ENCODE peak calls at places on chromosomes 12 and 14, in nine cellular contexts. One of them, this sample, is unnamed.

GRCh38 chr12:56086608-56087007 is 6.6 kb downstream of the ERBB3 start:
- DNase-seq in K562: no peak
- DNase-seq in ELR: no peak
- DNase-seq in HTR-8/SVneo: no peak
- DNase-seq in amniotic stem cell: no peak
- DNase-seq in NCI-H748 treated with DMSO at 0.1 percent for 48 hours: no peak
- DNase-seq in B cell: no peak
- DNase-seq in cerebellum: no peak
- DNase-seq in stimulated activated CD4-positive, alpha-beta T cell treated with anti-CD3 and anti-CD28 coated beads, Interleukin-2, amount 100 ng/mL, for 24 hours: no peak
- DNase-seq in this sample: no peak

GRCh38 chr12:10169094-10169493 is 2.8 kb downstream of the OLR1 start:
- DNase-seq in amniotic stem cell: no peak
- DNase-seq in B cell: no peak
- DNase-seq in ELR: peak; percentile 37
- DNase-seq in K562: no peak
- DNase-seq in NCI-H748 treated with DMSO at 0.1 percent for 48 hours: no peak
- DNase-seq in HTR-8/SVneo: no peak
- DNase-seq in stimulated activated CD4-positive, alpha-beta T cell treated with anti-CD3 and anti-CD28 coated beads, Interleukin-2, amount 100 ng/mL, for 24 hours: no peak
- DNase-seq in cerebellum: no peak
- DNase-seq in this sample: no peak

GRCh38 chr12:48831257-48831656 is 13.0 kb downstream of the CACNB3 start:
- DNase-seq in amniotic stem cell: no peak
- DNase-seq in stimulated activated CD4-positive, alpha-beta T cell treated with anti-CD3 and anti-CD28 coated beads, Interleukin-2, amount 100 ng/mL, for 24 hours: no peak
- DNase-seq in ELR: no peak
- DNase-seq in NCI-H748 treated with DMSO at 0.1 percent for 48 hours: no peak
- DNase-seq in cerebellum: no peak
- DNase-seq in HTR-8/SVneo: no peak
- DNase-seq in K562: no peak
- DNase-seq in B cell: no peak
- DNase-seq in this sample: no peak

GRCh38 chr12:123085730-123086487 is 65.0 kb downstream of the PITPNM2 start:
- DNase-seq in NCI-H748 treated with DMSO at 0.1 percent for 48 hours: no peak
- DNase-seq in stimulated activated CD4-positive, alpha-beta T cell treated with anti-CD3 and anti-CD28 coated beads, Interleukin-2, amount 100 ng/mL, for 24 hours: no peak
- DNase-seq in cerebellum: peak; percentile 68
- DNase-seq in K562: no peak
- DNase-seq in ELR: peak; percentile 82
- DNase-seq in HTR-8/SVneo: peak; percentile 62
- DNase-seq in B cell: no peak
- DNase-seq in amniotic stem cell: no peak
- DNase-seq in this sample: no peak

GRCh38 chr14:98715054-98715453 is 556.9 kb downstream of the BCL11B start:
- DNase-seq in B cell: no peak
- DNase-seq in amniotic stem cell: no peak
- DNase-seq in stimulated activated CD4-positive, alpha-beta T cell treated with anti-CD3 and anti-CD28 coated beads, Interleukin-2, amount 100 ng/mL, for 24 hours: no peak
- DNase-seq in K562: no peak
- DNase-seq in HTR-8/SVneo: no peak
- DNase-seq in ELR: no peak
- DNase-seq in cerebellum: no peak
- DNase-seq in NCI-H748 treated with DMSO at 0.1 percent for 48 hours: no peak
- DNase-seq in this sample: no peak

GRCh38 chr12:62259311-62259992 is 752 bp upstream of the USP15 start:
- DNase-seq in NCI-H748 treated with DMSO at 0.1 percent for 48 hours: peak; percentile 73
- DNase-seq in cerebellum: peak; percentile 11
- DNase-seq in HTR-8/SVneo: no peak
- DNase-seq in K562: no peak
- DNase-seq in amniotic stem cell: no peak
- DNase-seq in B cell: peak; percentile 6
- DNase-seq in stimulated activated CD4-positive, alpha-beta T cell treated with anti-CD3 and anti-CD28 coated beads, Interleukin-2, amount 100 ng/mL, for 24 hours: no peak
- DNase-seq in ELR: peak; percentile 20
- DNase-seq in this sample: peak; percentile 1

GRCh38 chr12:55009171-55009570 is 10.6 kb upstream of the NEUROD4 start:
- DNase-seq in cerebellum: no peak
- DNase-seq in stimulated activated CD4-positive, alpha-beta T cell treated with anti-CD3 and anti-CD28 coated beads, Interleukin-2, amount 100 ng/mL, for 24 hours: no peak
- DNase-seq in HTR-8/SVneo: no peak
- DNase-seq in amniotic stem cell: no peak
- DNase-seq in K562: no peak
- DNase-seq in ELR: no peak
- DNase-seq in NCI-H748 treated with DMSO at 0.1 percent for 48 hours: no peak
- DNase-seq in B cell: no peak
- DNase-seq in this sample: no peak

GRCh38 chr14:88023658-88024187 is 18.8 kb downstream of the GPR65 start:
- DNase-seq in K562: no peak
- DNase-seq in cerebellum: no peak
- DNase-seq in B cell: no peak
- DNase-seq in HTR-8/SVneo: no peak
- DNase-seq in stimulated activated CD4-positive, alpha-beta T cell treated with anti-CD3 and anti-CD28 coated beads, Interleukin-2, amount 100 ng/mL, for 24 hours: no peak
- DNase-seq in NCI-H748 treated with DMSO at 0.1 percent for 48 hours: no peak
- DNase-seq in amniotic stem cell: no peak
- DNase-seq in ELR: no peak
- DNase-seq in this sample: no peak

GRCh38 chr12:123973552-123974341 is 732 bp downstream of the ZNF664 start:
- DNase-seq in ELR: peak; percentile 49
- DNase-seq in HTR-8/SVneo: peak; percentile 12
- DNase-seq in cerebellum: peak; percentile 35
- DNase-seq in K562: no peak
- DNase-seq in B cell: no peak
- DNase-seq in NCI-H748 treated with DMSO at 0.1 percent for 48 hours: peak; percentile 43
- DNase-seq in stimulated activated CD4-positive, alpha-beta T cell treated with anti-CD3 and anti-CD28 coated beads, Interleukin-2, amount 100 ng/mL, for 24 hours: peak; percentile 28
- DNase-seq in amniotic stem cell: no peak
- DNase-seq in this sample: peak; percentile 63

GRCh38 chr14:104876251-104876699 is 11.2 kb downstream of the CEP170B start:
- DNase-seq in NCI-H748 treated with DMSO at 0.1 percent for 48 hours: no peak
- DNase-seq in K562: peak; percentile 86
- DNase-seq in B cell: no peak
- DNase-seq in cerebellum: no peak
- DNase-seq in HTR-8/SVneo: no peak
- DNase-seq in ELR: peak; percentile 63
- DNase-seq in stimulated activated CD4-positive, alpha-beta T cell treated with anti-CD3 and anti-CD28 coated beads, Interleukin-2, amount 100 ng/mL, for 24 hours: peak; percentile 34
- DNase-seq in amniotic stem cell: no peak
- DNase-seq in this sample: peak; percentile 55

GRCh38 chr12:26374934-26375333 is 179.6 kb downstream of the SSPN start:
- DNase-seq in amniotic stem cell: no peak
- DNase-seq in cerebellum: no peak
- DNase-seq in B cell: no peak
- DNase-seq in NCI-H748 treated with DMSO at 0.1 percent for 48 hours: no peak
- DNase-seq in HTR-8/SVneo: no peak
- DNase-seq in stimulated activated CD4-positive, alpha-beta T cell treated with anti-CD3 and anti-CD28 coated beads, Interleukin-2, amount 100 ng/mL, for 24 hours: no peak
- DNase-seq in K562: no peak
- DNase-seq in ELR: no peak
- DNase-seq in this sample: no peak

GRCh38 chr12:112979281-112979680 is 962 bp downstream of the OAS2 start:
- DNase-seq in NCI-H748 treated with DMSO at 0.1 percent for 48 hours: no peak
- DNase-seq in B cell: no peak
- DNase-seq in ELR: peak; percentile 19
- DNase-seq in amniotic stem cell: no peak
- DNase-seq in cerebellum: no peak
- DNase-seq in HTR-8/SVneo: no peak
- DNase-seq in K562: no peak
- DNase-seq in stimulated activated CD4-positive, alpha-beta T cell treated with anti-CD3 and anti-CD28 coated beads, Interleukin-2, amount 100 ng/mL, for 24 hours: peak; percentile 48
- DNase-seq in this sample: no peak

GRCh38 chr14:100680439-100681051 is 46.1 kb upstream of the DLK1 start:
- DNase-seq in K562: peak; percentile 74
- DNase-seq in cerebellum: no peak
- DNase-seq in stimulated activated CD4-positive, alpha-beta T cell treated with anti-CD3 and anti-CD28 coated beads, Interleukin-2, amount 100 ng/mL, for 24 hours: no peak
- DNase-seq in ELR: peak; percentile 34
- DNase-seq in B cell: no peak
- DNase-seq in HTR-8/SVneo: no peak
- DNase-seq in amniotic stem cell: no peak
- DNase-seq in NCI-H748 treated with DMSO at 0.1 percent for 48 hours: no peak
- DNase-seq in this sample: no peak

GRCh38 chr12:10067259-10067658 is 31.5 kb downstream of the CLEC1A start:
- DNase-seq in NCI-H748 treated with DMSO at 0.1 percent for 48 hours: no peak
- DNase-seq in B cell: no peak
- DNase-seq in ELR: no peak
- DNase-seq in HTR-8/SVneo: no peak
- DNase-seq in cerebellum: no peak
- DNase-seq in amniotic stem cell: no peak
- DNase-seq in stimulated activated CD4-positive, alpha-beta T cell treated with anti-CD3 and anti-CD28 coated beads, Interleukin-2, amount 100 ng/mL, for 24 hours: no peak
- DNase-seq in K562: no peak
- DNase-seq in this sample: no peak

GRCh38 chr12:3613641-3614180 is 122.7 kb downstream of the PRMT8 start:
- DNase-seq in ELR: no peak
- DNase-seq in cerebellum: no peak
- DNase-seq in HTR-8/SVneo: no peak
- DNase-seq in NCI-H748 treated with DMSO at 0.1 percent for 48 hours: no peak
- DNase-seq in K562: no peak
- DNase-seq in B cell: no peak
- DNase-seq in stimulated activated CD4-positive, alpha-beta T cell treated with anti-CD3 and anti-CD28 coated beads, Interleukin-2, amount 100 ng/mL, for 24 hours: no peak
- DNase-seq in amniotic stem cell: no peak
- DNase-seq in this sample: no peak

GRCh38 chr14:34685819-34686428 is 28.5 kb downstream of the CFL2 start:
- DNase-seq in stimulated activated CD4-positive, alpha-beta T cell treated with anti-CD3 and anti-CD28 coated beads, Interleukin-2, amount 100 ng/mL, for 24 hours: no peak
- DNase-seq in HTR-8/SVneo: no peak
- DNase-seq in cerebellum: no peak
- DNase-seq in NCI-H748 treated with DMSO at 0.1 percent for 48 hours: no peak
- DNase-seq in K562: no peak
- DNase-seq in amniotic stem cell: no peak
- DNase-seq in ELR: no peak
- DNase-seq in B cell: no peak
- DNase-seq in this sample: no peak

GRCh38 chr14:23185046-23185445 is 1.6 kb upstream of the SLC7A8 start:
- DNase-seq in amniotic stem cell: no peak
- DNase-seq in NCI-H748 treated with DMSO at 0.1 percent for 48 hours: no peak
- DNase-seq in ELR: peak; percentile 57
- DNase-seq in B cell: no peak
- DNase-seq in HTR-8/SVneo: no peak
- DNase-seq in K562: no peak
- DNase-seq in stimulated activated CD4-positive, alpha-beta T cell treated with anti-CD3 and anti-CD28 coated beads, Interleukin-2, amount 100 ng/mL, for 24 hours: no peak
- DNase-seq in cerebellum: no peak
- DNase-seq in this sample: no peak

GRCh38 chr12:117857632-117858274 is 111.0 kb downstream of the KSR2 start:
- DNase-seq in cerebellum: no peak
- DNase-seq in B cell: peak; percentile 56
- DNase-seq in NCI-H748 treated with DMSO at 0.1 percent for 48 hours: peak; percentile 38
- DNase-seq in K562: peak; percentile 72
- DNase-seq in HTR-8/SVneo: no peak
- DNase-seq in amniotic stem cell: no peak
- DNase-seq in ELR: peak; percentile 67
- DNase-seq in stimulated activated CD4-positive, alpha-beta T cell treated with anti-CD3 and anti-CD28 coated beads, Interleukin-2, amount 100 ng/mL, for 24 hours: peak; percentile 70
- DNase-seq in this sample: peak; percentile 58

GRCh38 chr12:100348657-100349454 is 8.0 kb upstream of the SLC17A8 start:
- DNase-seq in cerebellum: peak; percentile 8
- DNase-seq in stimulated activated CD4-positive, alpha-beta T cell treated with anti-CD3 and anti-CD28 coated beads, Interleukin-2, amount 100 ng/mL, for 24 hours: no peak
- DNase-seq in ELR: peak; percentile 63
- DNase-seq in HTR-8/SVneo: peak; percentile 29
- DNase-seq in K562: no peak
- DNase-seq in amniotic stem cell: no peak
- DNase-seq in B cell: no peak
- DNase-seq in NCI-H748 treated with DMSO at 0.1 percent for 48 hours: peak; percentile 38
- DNase-seq in this sample: peak; percentile 23

GRCh38 chr12:107329569-107330324 is 236.4 kb upstream of the CRY1 start:
- DNase-seq in K562: no peak
- DNase-seq in HTR-8/SVneo: no peak
- DNase-seq in stimulated activated CD4-positive, alpha-beta T cell treated with anti-CD3 and anti-CD28 coated beads, Interleukin-2, amount 100 ng/mL, for 24 hours: no peak
- DNase-seq in ELR: peak; percentile 66
- DNase-seq in amniotic stem cell: no peak
- DNase-seq in NCI-H748 treated with DMSO at 0.1 percent for 48 hours: no peak
- DNase-seq in cerebellum: no peak
- DNase-seq in B cell: no peak
- DNase-seq in this sample: no peak

GRCh38 chr12:52691076-52691764 is 11.0 kb upstream of the KRT1 start:
- DNase-seq in ELR: no peak
- DNase-seq in HTR-8/SVneo: no peak
- DNase-seq in NCI-H748 treated with DMSO at 0.1 percent for 48 hours: peak; percentile 37
- DNase-seq in cerebellum: peak; percentile 20
- DNase-seq in B cell: peak; percentile 66
- DNase-seq in stimulated activated CD4-positive, alpha-beta T cell treated with anti-CD3 and anti-CD28 coated beads, Interleukin-2, amount 100 ng/mL, for 24 hours: peak; percentile 60
- DNase-seq in amniotic stem cell: no peak
- DNase-seq in K562: peak; percentile 19
- DNase-seq in this sample: no peak

GRCh38 chr14:75205586-75205985 is 29.2 kb upstream of the TMED10 start:
- DNase-seq in NCI-H748 treated with DMSO at 0.1 percent for 48 hours: no peak
- DNase-seq in ELR: peak; percentile 86
- DNase-seq in B cell: no peak
- DNase-seq in stimulated activated CD4-positive, alpha-beta T cell treated with anti-CD3 and anti-CD28 coated beads, Interleukin-2, amount 100 ng/mL, for 24 hours: no peak
- DNase-seq in HTR-8/SVneo: peak; percentile 50
- DNase-seq in K562: no peak
- DNase-seq in amniotic stem cell: no peak
- DNase-seq in cerebellum: no peak
- DNase-seq in this sample: no peak

GRCh38 chr12:47947273-47947672 is 16.1 kb upstream of the TMEM106C start:
- DNase-seq in NCI-H748 treated with DMSO at 0.1 percent for 48 hours: no peak
- DNase-seq in cerebellum: no peak
- DNase-seq in B cell: no peak
- DNase-seq in stimulated activated CD4-positive, alpha-beta T cell treated with anti-CD3 and anti-CD28 coated beads, Interleukin-2, amount 100 ng/mL, for 24 hours: no peak
- DNase-seq in amniotic stem cell: no peak
- DNase-seq in ELR: no peak
- DNase-seq in HTR-8/SVneo: no peak
- DNase-seq in K562: no peak
- DNase-seq in this sample: no peak

GRCh38 chr14:77804592-77804991 is 4.7 kb downstream of the ADCK1 start:
- DNase-seq in cerebellum: no peak
- DNase-seq in NCI-H748 treated with DMSO at 0.1 percent for 48 hours: no peak
- DNase-seq in stimulated activated CD4-positive, alpha-beta T cell treated with anti-CD3 and anti-CD28 coated beads, Interleukin-2, amount 100 ng/mL, for 24 hours: peak; percentile 19
- DNase-seq in amniotic stem cell: no peak
- DNase-seq in K562: peak; percentile 20
- DNase-seq in B cell: no peak
- DNase-seq in HTR-8/SVneo: no peak
- DNase-seq in ELR: peak; percentile 48
- DNase-seq in this sample: peak; percentile 44

GRCh38 chr12:108063192-108063591 is 65.9 kb upstream of the WSCD2 start:
- DNase-seq in stimulated activated CD4-positive, alpha-beta T cell treated with anti-CD3 and anti-CD28 coated beads, Interleukin-2, amount 100 ng/mL, for 24 hours: no peak
- DNase-seq in amniotic stem cell: no peak
- DNase-seq in ELR: peak; percentile 34
- DNase-seq in B cell: no peak
- DNase-seq in cerebellum: no peak
- DNase-seq in K562: peak; percentile 39
- DNase-seq in NCI-H748 treated with DMSO at 0.1 percent for 48 hours: peak; percentile 2
- DNase-seq in HTR-8/SVneo: no peak
- DNase-seq in this sample: peak; percentile 5

GRCh38 chr14:73457935-73458218 is 469 bp downstream of the NUMB start:
- DNase-seq in ELR: peak; percentile 42
- DNase-seq in HTR-8/SVneo: peak; percentile 55
- DNase-seq in NCI-H748 treated with DMSO at 0.1 percent for 48 hours: no peak
- DNase-seq in B cell: no peak
- DNase-seq in amniotic stem cell: no peak
- DNase-seq in cerebellum: no peak
- DNase-seq in stimulated activated CD4-positive, alpha-beta T cell treated with anti-CD3 and anti-CD28 coated beads, Interleukin-2, amount 100 ng/mL, for 24 hours: peak; percentile 24
- DNase-seq in K562: no peak
- DNase-seq in this sample: no peak

GRCh38 chr12:34016361-34016760 is 5.9 kb upstream of the ALG10 start:
- DNase-seq in amniotic stem cell: no peak
- DNase-seq in K562: no peak
- DNase-seq in B cell: no peak
- DNase-seq in NCI-H748 treated with DMSO at 0.1 percent for 48 hours: no peak
- DNase-seq in stimulated activated CD4-positive, alpha-beta T cell treated with anti-CD3 and anti-CD28 coated beads, Interleukin-2, amount 100 ng/mL, for 24 hours: no peak
- DNase-seq in cerebellum: no peak
- DNase-seq in HTR-8/SVneo: no peak
- DNase-seq in ELR: peak; percentile 5
- DNase-seq in this sample: no peak

GRCh38 chr12:31518680-31519227 is 72.2 kb downstream of the DENND5B start:
- DNase-seq in K562: no peak
- DNase-seq in ELR: peak; percentile 99
- DNase-seq in stimulated activated CD4-positive, alpha-beta T cell treated with anti-CD3 and anti-CD28 coated beads, Interleukin-2, amount 100 ng/mL, for 24 hours: no peak
- DNase-seq in amniotic stem cell: peak; percentile 97
- DNase-seq in NCI-H748 treated with DMSO at 0.1 percent for 48 hours: peak; percentile 80
- DNase-seq in B cell: no peak
- DNase-seq in cerebellum: no peak
- DNase-seq in HTR-8/SVneo: peak; percentile 83
- DNase-seq in this sample: no peak

GRCh38 chr12:128783129-128783574 is 40.6 kb downstream of the SLC15A4 start:
- DNase-seq in ELR: peak; percentile 48
- DNase-seq in amniotic stem cell: no peak
- DNase-seq in B cell: peak; percentile 48
- DNase-seq in HTR-8/SVneo: no peak
- DNase-seq in K562: no peak
- DNase-seq in stimulated activated CD4-positive, alpha-beta T cell treated with anti-CD3 and anti-CD28 coated beads, Interleukin-2, amount 100 ng/mL, for 24 hours: peak; percentile 28
- DNase-seq in cerebellum: no peak
- DNase-seq in NCI-H748 treated with DMSO at 0.1 percent for 48 hours: no peak
- DNase-seq in this sample: no peak

GRCh38 chr12:117300131-117300530 is 61.3 kb downstream of the NOS1 start:
- DNase-seq in B cell: no peak
- DNase-seq in HTR-8/SVneo: no peak
- DNase-seq in cerebellum: no peak
- DNase-seq in amniotic stem cell: no peak
- DNase-seq in ELR: no peak
- DNase-seq in stimulated activated CD4-positive, alpha-beta T cell treated with anti-CD3 and anti-CD28 coated beads, Interleukin-2, amount 100 ng/mL, for 24 hours: no peak
- DNase-seq in K562: no peak
- DNase-seq in NCI-H748 treated with DMSO at 0.1 percent for 48 hours: no peak
- DNase-seq in this sample: no peak

GRCh38 chr14:104103061-104104005 is 17.8 kb downstream of the ASPG start:
- DNase-seq in K562: no peak
- DNase-seq in ELR: no peak
- DNase-seq in cerebellum: no peak
- DNase-seq in NCI-H748 treated with DMSO at 0.1 percent for 48 hours: no peak
- DNase-seq in B cell: no peak
- DNase-seq in amniotic stem cell: no peak
- DNase-seq in stimulated activated CD4-positive, alpha-beta T cell treated with anti-CD3 and anti-CD28 coated beads, Interleukin-2, amount 100 ng/mL, for 24 hours: no peak
- DNase-seq in HTR-8/SVneo: no peak
- DNase-seq in this sample: no peak

This sample was measured in Caco-2.